ENCODE peak calls at places on chromosome 18, in ten cellular contexts. E is activated CD8-positive, alpha-beta memory T cell treated with anti-CD3 and anti-CD28 coated beads, Interleukin-2, amount 50 U/mL, for 4 hours; V is activated T-cell treated with anti-CD3 and anti-CD28 coated beads, Interleukin-2, amount 50 U/mL, for 24 hours; Q is omental fat pad; W is stimulated activated naive CD8-positive, alpha-beta T cell treated with anti-CD3 and anti-CD28 coated beads, Interleukin-15, amount 100 ng/mL, for 72 hours; U is RWPE1; N is NCI-H1436; A is activated T-helper 1 cell treated with Interleukin-2 at 50 U/mL for 16 hours; K is AG09309; Y is fibroblast of lung. H is an unnamed sample.

GRCh38 chr18:54958711-54959625 is at the start of gene CCDC68:
- DNase-seq in K (no peak), Q (no peak), E (no peak), Y (peak), N (no peak), A (no peak), U (no peak), V (no peak), W (no peak), H (no peak)

GRCh38 chr18:8106603-8107002 is 502.6 kb upstream of the RAB12 start:
- DNase-seq in N (no peak), U (peak), Y (no peak), K (no peak), E (no peak), V (no peak), Q (no peak), W (no peak), A (no peak), H (no peak)

GRCh38 chr18:45167631-45168225 is 447.5 kb upstream of the SLC14A2 start:
- DNase-seq in V (no peak), U (no peak), N (no peak), Q (no peak), K (peak), Y (peak), A (no peak), W (no peak), E (no peak), H (no peak)

GRCh38 chr18:40672590-40672989 is 1282.4 kb upstream of the PIK3C3 start:
- DNase-seq in W (no peak), K (no peak), U (no peak), Q (no peak), Y (no peak), N (no peak), V (no peak), E (no peak), A (no peak), H (no peak)

GRCh38 chr18:74081966-74082365 is 65.7 kb downstream of the FBXO15 start:
- DNase-seq in E (no peak), A (no peak), U (no peak), W (peak), N (no peak), Q (no peak), K (no peak), V (no peak), Y (no peak), H (no peak)

GRCh38 chr18:36095936-36096519 is 28.7 kb upstream of the RPRD1A start:
- DNase-seq in N (peak), W (no peak), Q (no peak), E (no peak), U (peak), A (no peak), K (peak), Y (peak), V (no peak), H (peak)

GRCh38 chr18:21894619-21895367 is 154.2 kb downstream of the MIB1 start:
- DNase-seq in A (no peak), E (no peak), V (no peak), Y (peak), W (no peak), K (peak), U (no peak), N (no peak), Q (no peak), H (no peak)

GRCh38 chr18:7467708-7468466 is 99.2 kb upstream of the PTPRM start:
- DNase-seq in A (no peak), K (no peak), W (no peak), U (peak), E (no peak), N (no peak), V (no peak), Q (no peak), Y (peak), H (no peak)

GRCh38 chr18:35876243-35876642 is 96.2 kb upstream of the RMP24 start:
- DNase-seq in U (no peak), K (no peak), V (no peak), A (no peak), Y (no peak), Q (no peak), W (no peak), N (no peak), E (no peak), H (no peak)

GRCh38 chr18:78739843-78740677 is 239.6 kb upstream of the SALL3 start:
- DNase-seq in U (no peak), Q (no peak), K (no peak), N (no peak), W (no peak), V (no peak), E (no peak), A (no peak), Y (no peak), H (no peak)

GRCh38 chr18:27298215-27298804 is 113.2 kb upstream of the CHST9 start:
- DNase-seq in W (no peak), K (no peak), U (peak), N (no peak), A (no peak), E (no peak), Q (no peak), V (no peak), Y (no peak), H (no peak)

GRCh38 chr18:79627750-79628294 is 51.8 kb upstream of the CTDP1 start:
- DNase-seq in V (no peak), W (no peak), Q (no peak), U (no peak), A (no peak), K (no peak), Y (no peak), N (no peak), E (no peak), H (no peak)

GRCh38 chr18:58213445-58213844 is 169.4 kb downstream of the NEDD4L start:
- DNase-seq in K (peak), A (no peak), U (no peak), Q (no peak), N (no peak), E (no peak), Y (peak), V (no peak), W (no peak), H (no peak)

GRCh38 chr18:35143615-35144596 is 96.9 kb upstream of the ZNF397 start:
- DNase-seq in K (peak), Y (peak), V (no peak), Q (no peak), N (peak), E (peak), A (peak), U (peak), W (peak), H (peak)

GRCh38 chr18:22355069-22355468 is 62.6 kb downstream of the CTAGE1 start:
- DNase-seq in K (no peak), N (no peak), Q (no peak), V (no peak), W (no peak), Y (no peak), U (no peak), E (no peak), A (no peak), H (no peak)

GRCh38 chr18:32443356-32443755 is 27.3 kb downstream of the GAREM1 start:
- DNase-seq in V (no peak), U (no peak), Y (no peak), Q (no peak), E (no peak), W (no peak), A (no peak), K (no peak), N (no peak), H (no peak)

GRCh38 chr18:63203497-63203896 is 116.1 kb downstream of the BCL2 start:
- DNase-seq in Y (no peak), W (no peak), A (no peak), E (no peak), U (no peak), N (no peak), Q (no peak), K (no peak), V (no peak), H (no peak)

GRCh38 chr18:67456691-67457090 is 59.8 kb downstream of the DSEL start:
- DNase-seq in V (no peak), W (no peak), A (no peak), E (no peak), K (no peak), N (no peak), U (no peak), Y (peak), Q (no peak), H (no peak)

GRCh38 chr18:73004260-73004659 is 136.5 kb upstream of the NETO1 start:
- DNase-seq in K (no peak), A (no peak), V (no peak), E (no peak), N (no peak), Y (no peak), Q (no peak), W (no peak), U (no peak), H (no peak)

GRCh38 chr18:48813833-48814489 is 136.8 kb downstream of the SMAD7 start:
- DNase-seq in U (no peak), K (no peak), N (no peak), E (peak), Y (peak), A (no peak), V (peak), W (peak), Q (peak), H (no peak)

GRCh38 chr18:50051288-50051687 is 143.7 kb downstream of the MYO5B start:
- DNase-seq in K (no peak), U (peak), Y (no peak), A (no peak), E (no peak), W (no peak), V (no peak), Q (no peak), N (no peak), H (no peak)

GRCh38 chr18:58993260-58993659 is 128.6 kb downstream of the ZNF532 start:
- DNase-seq in Y (peak), A (no peak), W (no peak), Q (no peak), N (no peak), V (no peak), K (peak), E (no peak), U (no peak), H (no peak)

GRCh38 chr18:3012306-3012919 is 531 bp downstream of the LPIN2 start:
- DNase-seq in Q (no peak), E (peak), A (peak), K (no peak), V (no peak), Y (peak), U (peak), N (no peak), W (peak), H (no peak)

GRCh38 chr18:47863041-47863440 is 67.4 kb downstream of the SMAD2 start:
- DNase-seq in E (no peak), K (no peak), Q (no peak), Y (no peak), A (no peak), N (no peak), W (no peak), V (no peak), U (no peak), H (no peak)

GRCh38 chr18:36786686-36787085 is 42.1 kb downstream of the TPGS2 start:
- DNase-seq in Q (no peak), V (no peak), K (peak), E (no peak), A (no peak), U (no peak), Y (peak), N (no peak), W (no peak), H (no peak)

GRCh38 chr18:3886575-3887322 is 436.8 kb downstream of the TGIF1 start:
- DNase-seq in K (no peak), U (no peak), Q (no peak), N (no peak), Y (no peak), E (no peak), W (no peak), V (no peak), A (no peak), H (no peak)

GRCh38 chr18:9104244-9104901 is 1.9 kb downstream of the NDUFV2 start:
- DNase-seq in N (no peak), K (no peak), W (no peak), Q (no peak), V (no peak), U (no peak), A (no peak), E (no peak), Y (no peak), H (no peak)